ENCODE peak calls at places on chromosome 4, in seven cellular contexts. One of them, this sample, is unnamed.

GRCh38 chr4:58225460-58225859 is 1115.3 kb upstream of the IGFBP7 start:
- DNase-seq in testis: no peak
- DNase-seq in AG04450: no peak
- DNase-seq in heart right ventricle: no peak
- DNase-seq in activated B cell treated with CpG ODN at 0.5 μM for 24 hours: no peak
- DNase-seq in AG04449: no peak
- DNase-seq in stomach: no peak
- DNase-seq in this sample: no peak

GRCh38 chr4:17664755-17665154 is 50.3 kb downstream of the MED28 start:
- DNase-seq in testis: no peak
- DNase-seq in AG04450: no peak
- DNase-seq in heart right ventricle: no peak
- DNase-seq in AG04449: no peak
- DNase-seq in stomach: no peak
- DNase-seq in activated B cell treated with CpG ODN at 0.5 μM for 24 hours: no peak
- DNase-seq in this sample: no peak

GRCh38 chr4:47641755-47642154 is 156.7 kb downstream of the ATP10D start:
- DNase-seq in AG04449: no peak
- DNase-seq in AG04450: no peak
- DNase-seq in testis: no peak
- DNase-seq in heart right ventricle: no peak
- DNase-seq in stomach: no peak
- DNase-seq in activated B cell treated with CpG ODN at 0.5 μM for 24 hours: no peak
- DNase-seq in this sample: no peak

GRCh38 chr4:60506061-60506460 is 694.1 kb upstream of the ADGRL3 start:
- DNase-seq in heart right ventricle: no peak
- DNase-seq in activated B cell treated with CpG ODN at 0.5 μM for 24 hours: no peak
- DNase-seq in testis: no peak
- DNase-seq in stomach: no peak
- DNase-seq in AG04449: no peak
- DNase-seq in AG04450: no peak
- DNase-seq in this sample: no peak

GRCh38 chr4:1187182-1187581 is 14.8 kb upstream of the SPON2 start:
- DNase-seq in AG04450: no peak
- DNase-seq in stomach: peak; percentile 27
- DNase-seq in activated B cell treated with CpG ODN at 0.5 μM for 24 hours: no peak
- DNase-seq in heart right ventricle: no peak
- DNase-seq in testis: no peak
- DNase-seq in AG04449: no peak
- DNase-seq in this sample: no peak

GRCh38 chr4:67014592-67014991 is 530.7 kb downstream of the CENPC start:
- DNase-seq in stomach: no peak
- DNase-seq in testis: peak; percentile 85
- DNase-seq in activated B cell treated with CpG ODN at 0.5 μM for 24 hours: no peak
- DNase-seq in AG04449: no peak
- DNase-seq in AG04450: no peak
- DNase-seq in heart right ventricle: no peak
- DNase-seq in this sample: no peak

GRCh38 chr4:37680089-37680488 is 6.1 kb downstream of the RELL1 start:
- DNase-seq in activated B cell treated with CpG ODN at 0.5 μM for 24 hours: no peak
- DNase-seq in testis: no peak
- DNase-seq in stomach: no peak
- DNase-seq in AG04450: no peak
- DNase-seq in AG04449: no peak
- DNase-seq in heart right ventricle: no peak
- DNase-seq in this sample: no peak

GRCh38 chr4:184312126-184312525 is 94.5 kb upstream of the ENPP6 start:
- DNase-seq in heart right ventricle: no peak
- DNase-seq in AG04449: no peak
- DNase-seq in testis: no peak
- DNase-seq in activated B cell treated with CpG ODN at 0.5 μM for 24 hours: no peak
- DNase-seq in AG04450: no peak
- DNase-seq in stomach: no peak
- DNase-seq in this sample: no peak

GRCh38 chr4:40321671-40322131 is 13.4 kb upstream of the CHRNA9 start:
- DNase-seq in activated B cell treated with CpG ODN at 0.5 μM for 24 hours: no peak
- DNase-seq in AG04449: peak; percentile 72
- DNase-seq in AG04450: peak; percentile 59
- DNase-seq in heart right ventricle: no peak
- DNase-seq in testis: no peak
- DNase-seq in stomach: no peak
- DNase-seq in this sample: no peak

GRCh38 chr4:184473265-184473514 is 1.2 kb downstream of the IRF2 start:
- DNase-seq in activated B cell treated with CpG ODN at 0.5 μM for 24 hours: no peak
- DNase-seq in AG04450: no peak
- DNase-seq in AG04449: no peak
- DNase-seq in stomach: no peak
- DNase-seq in heart right ventricle: no peak
- DNase-seq in testis: no peak
- DNase-seq in this sample: no peak

GRCh38 chr4:75924309-75924708 is 16.5 kb downstream of the NAAA start:
- DNase-seq in testis: no peak
- DNase-seq in stomach: no peak
- DNase-seq in AG04450: no peak
- DNase-seq in activated B cell treated with CpG ODN at 0.5 μM for 24 hours: no peak
- DNase-seq in AG04449: no peak
- DNase-seq in heart right ventricle: no peak
- DNase-seq in this sample: no peak

GRCh38 chr4:100721077-100721476 is 203.3 kb upstream of the EMCN start:
- DNase-seq in heart right ventricle: no peak
- DNase-seq in stomach: no peak
- DNase-seq in activated B cell treated with CpG ODN at 0.5 μM for 24 hours: no peak
- DNase-seq in testis: no peak
- DNase-seq in AG04450: no peak
- DNase-seq in AG04449: no peak
- DNase-seq in this sample: no peak

GRCh38 chr4:165516281-165516833 is 137.5 kb downstream of the CPE start:
- DNase-seq in activated B cell treated with CpG ODN at 0.5 μM for 24 hours: no peak
- DNase-seq in AG04450: no peak
- DNase-seq in stomach: no peak
- DNase-seq in heart right ventricle: no peak
- DNase-seq in testis: no peak
- DNase-seq in AG04449: no peak
- DNase-seq in this sample: no peak

GRCh38 chr4:38964942-38965775 is 67.0 kb downstream of the TMEM156 start:
- DNase-seq in heart right ventricle: no peak
- DNase-seq in activated B cell treated with CpG ODN at 0.5 μM for 24 hours: no peak
- DNase-seq in AG04450: no peak
- DNase-seq in testis: no peak
- DNase-seq in AG04449: no peak
- DNase-seq in stomach: no peak
- DNase-seq in this sample: no peak
- TF ChIP-seq CTCF in heart right ventricle: no peak
- TF ChIP-seq CTCF in activated B cell treated with CpG ODN at 0.5 μM for 24 hours: no peak
- TF ChIP-seq CTCF in AG04450: no peak
- TF ChIP-seq CTCF in testis: no peak
- TF ChIP-seq CTCF in AG04449: no peak
- TF ChIP-seq CTCF in stomach: no peak
- TF ChIP-seq CTCF in this sample: no peak

GRCh38 chr4:163758032-163758431 is 263.5 kb downstream of the TMA16 start:
- DNase-seq in stomach: no peak
- DNase-seq in AG04449: no peak
- DNase-seq in heart right ventricle: no peak
- DNase-seq in activated B cell treated with CpG ODN at 0.5 μM for 24 hours: no peak
- DNase-seq in AG04450: no peak
- DNase-seq in testis: no peak
- DNase-seq in this sample: no peak

GRCh38 chr4:163755013-163755412 is 260.5 kb downstream of the TMA16 start:
- DNase-seq in testis: no peak
- DNase-seq in activated B cell treated with CpG ODN at 0.5 μM for 24 hours: no peak
- DNase-seq in AG04449: no peak
- DNase-seq in stomach: no peak
- DNase-seq in AG04450: no peak
- DNase-seq in heart right ventricle: no peak
- DNase-seq in this sample: no peak
- TF ChIP-seq CTCF in testis: peak; percentile 20
- TF ChIP-seq CTCF in activated B cell treated with CpG ODN at 0.5 μM for 24 hours: no peak
- TF ChIP-seq CTCF in AG04449: no peak
- TF ChIP-seq CTCF in stomach: no peak
- TF ChIP-seq CTCF in AG04450: peak; percentile 75
- TF ChIP-seq CTCF in heart right ventricle: no peak
- TF ChIP-seq CTCF in this sample: peak; percentile 14

GRCh38 chr4:5979981-5980380 is 38.2 kb downstream of the C4orf50 start:
- DNase-seq in heart right ventricle: no peak
- DNase-seq in testis: no peak
- DNase-seq in activated B cell treated with CpG ODN at 0.5 μM for 24 hours: no peak
- DNase-seq in AG04450: no peak
- DNase-seq in stomach: peak; percentile 24
- DNase-seq in AG04449: no peak
- DNase-seq in this sample: peak; percentile 60
- TF ChIP-seq CTCF in heart right ventricle: peak; percentile 50
- TF ChIP-seq CTCF in testis: no peak
- TF ChIP-seq CTCF in activated B cell treated with CpG ODN at 0.5 μM for 24 hours: no peak
- TF ChIP-seq CTCF in AG04450: peak; percentile 30
- TF ChIP-seq CTCF in stomach: no peak
- TF ChIP-seq CTCF in AG04449: no peak
- TF ChIP-seq CTCF in this sample: peak; percentile 50

GRCh38 chr4:23686169-23686903 is 203.5 kb downstream of the PPARGC1A start:
- DNase-seq in activated B cell treated with CpG ODN at 0.5 μM for 24 hours: no peak
- DNase-seq in AG04450: no peak
- DNase-seq in stomach: no peak
- DNase-seq in heart right ventricle: no peak
- DNase-seq in AG04449: no peak
- DNase-seq in testis: no peak
- DNase-seq in this sample: no peak

GRCh38 chr4:23685481-23685880 is 204.4 kb downstream of the PPARGC1A start:
- DNase-seq in AG04449: no peak
- DNase-seq in stomach: no peak
- DNase-seq in heart right ventricle: no peak
- DNase-seq in testis: no peak
- DNase-seq in activated B cell treated with CpG ODN at 0.5 μM for 24 hours: no peak
- DNase-seq in AG04450: no peak
- DNase-seq in this sample: no peak

GRCh38 chr4:23680616-23681518 is 209.0 kb downstream of the PPARGC1A start:
- DNase-seq in testis: no peak
- DNase-seq in activated B cell treated with CpG ODN at 0.5 μM for 24 hours: no peak
- DNase-seq in stomach: no peak
- DNase-seq in heart right ventricle: no peak
- DNase-seq in AG04449: no peak
- DNase-seq in AG04450: no peak
- DNase-seq in this sample: no peak
- TF ChIP-seq CTCF in testis: no peak
- TF ChIP-seq CTCF in activated B cell treated with CpG ODN at 0.5 μM for 24 hours: no peak
- TF ChIP-seq CTCF in stomach: no peak
- TF ChIP-seq CTCF in heart right ventricle: peak; percentile 27
- TF ChIP-seq CTCF in AG04449: no peak
- TF ChIP-seq CTCF in AG04450: peak; percentile 21
- TF ChIP-seq CTCF in this sample: no peak

GRCh38 chr4:8236920-8237195 is 32.7 kb upstream of the HTRA3 start:
- DNase-seq in stomach: no peak
- DNase-seq in testis: no peak
- DNase-seq in AG04449: no peak
- DNase-seq in AG04450: no peak
- DNase-seq in heart right ventricle: no peak
- DNase-seq in activated B cell treated with CpG ODN at 0.5 μM for 24 hours: no peak
- DNase-seq in this sample: no peak

GRCh38 chr4:8235224-8235623 is 34.3 kb upstream of the HTRA3 start:
- DNase-seq in AG04449: no peak
- DNase-seq in activated B cell treated with CpG ODN at 0.5 μM for 24 hours: no peak
- DNase-seq in stomach: no peak
- DNase-seq in heart right ventricle: no peak
- DNase-seq in AG04450: no peak
- DNase-seq in testis: no peak
- DNase-seq in this sample: no peak

GRCh38 chr4:8235686-8236085 is 33.9 kb upstream of the HTRA3 start:
- DNase-seq in AG04449: no peak
- DNase-seq in testis: no peak
- DNase-seq in AG04450: no peak
- DNase-seq in heart right ventricle: no peak
- DNase-seq in activated B cell treated with CpG ODN at 0.5 μM for 24 hours: no peak
- DNase-seq in stomach: no peak
- DNase-seq in this sample: no peak

GRCh38 chr4:8237256-8237989 is 32.1 kb upstream of the HTRA3 start:
- DNase-seq in AG04449: no peak
- DNase-seq in testis: no peak
- DNase-seq in activated B cell treated with CpG ODN at 0.5 μM for 24 hours: no peak
- DNase-seq in heart right ventricle: no peak
- DNase-seq in AG04450: no peak
- DNase-seq in stomach: no peak
- DNase-seq in this sample: no peak

GRCh38 chr4:8236141-8236919 is 33.2 kb upstream of the HTRA3 start:
- DNase-seq in AG04450: no peak
- DNase-seq in AG04449: no peak
- DNase-seq in activated B cell treated with CpG ODN at 0.5 μM for 24 hours: no peak
- DNase-seq in testis: no peak
- DNase-seq in stomach: no peak
- DNase-seq in heart right ventricle: no peak
- DNase-seq in this sample: no peak
- TF ChIP-seq CTCF in AG04450: no peak
- TF ChIP-seq CTCF in AG04449: no peak
- TF ChIP-seq CTCF in activated B cell treated with CpG ODN at 0.5 μM for 24 hours: no peak
- TF ChIP-seq CTCF in testis: no peak
- TF ChIP-seq CTCF in stomach: no peak
- TF ChIP-seq CTCF in heart right ventricle: no peak
- TF ChIP-seq CTCF in this sample: no peak

This sample was measured in nephron progenitor cell.